ENCODE peak calls at places on chromosomes 5 and 9, in six cellular contexts. V is IMR-90, D is activated B cell treated with CpG ODN at 0.5 μM for 24 hours, B is hepatic stellate cell, Q is choroid plexus epithelial cell, T is neural crest cell. Y is an unnamed sample.

GRCh38 chr5:83285661-83286398 is 185.7 kb upstream of the VCAN start:
- DNase-seq in V (no peak), D (no peak), B (no peak), Q (no peak), T (no peak), Y (no peak)

GRCh38 chr9:127176631-127177030 is 54.2 kb upstream of the ANGPTL2 start:
- DNase-seq in V (no peak), D (peak), B (no peak), Q (no peak), T (no peak), Y (no peak)

GRCh38 chr5:142906863-142907671 is 136.9 kb downstream of the ARHGAP26 start:
- DNase-seq in V (peak), D (no peak), B (peak), Q (peak), T (no peak), Y (no peak)

GRCh38 chr9:21615018-21615417 is 132.9 kb upstream of the IFNE start:
- DNase-seq in V (no peak), D (no peak), B (no peak), Q (no peak), T (no peak), Y (no peak)

GRCh38 chr9:93118863-93119702 is 15.0 kb downstream of the NINJ1 start:
- DNase-seq in V (no peak), D (no peak), B (no peak), Q (no peak), T (no peak), Y (no peak)

GRCh38 chr5:163569284-163569683 is 63.9 kb downstream of the MAT2B start:
- DNase-seq in V (peak), D (no peak), B (no peak), Q (peak), T (no peak), Y (no peak)

GRCh38 chr5:138032028-138032571 is 779 bp downstream of the FAM13B start:
- DNase-seq in V (peak), D (no peak), B (no peak), Q (peak), T (no peak), Y (no peak)

GRCh38 chr9:87389936-87390335 is 107.7 kb upstream of the DAPK1 start:
- DNase-seq in V (no peak), D (no peak), B (no peak), Q (peak), T (no peak), Y (no peak)

GRCh38 chr9:100430286-100430940 is 3.5 kb downstream of the MSANTD3 start:
- DNase-seq in V (no peak), D (no peak), B (no peak), Q (no peak), T (no peak), Y (no peak)

GRCh38 chr5:131394128-131394527 is 130.3 kb downstream of the CDC42SE2 start:
- DNase-seq in V (peak), D (no peak), B (no peak), Q (peak), T (no peak), Y (peak)

GRCh38 chr9:89021154-89021803 is 30.0 kb downstream of the S1PR3 start:
- DNase-seq in V (peak), D (no peak), B (peak), Q (peak), T (no peak), Y (no peak)

GRCh38 chr5:170070556-170071412 is 34.9 kb upstream of the FOXI1 start:
- DNase-seq in V (peak), D (no peak), B (peak), Q (peak), T (peak), Y (no peak)

GRCh38 chr5:180135128-180135955 is 63.8 kb upstream of the RNF130 start:
- DNase-seq in V (peak), D (no peak), B (no peak), Q (peak), T (no peak), Y (no peak)

GRCh38 chr5:173480896-173481295 is 135.6 kb downstream of the BOD1 start:
- DNase-seq in V (no peak), D (no peak), B (no peak), Q (no peak), T (no peak), Y (no peak)

GRCh38 chr5:163894645-163895044 is 389.2 kb downstream of the MAT2B start:
- DNase-seq in V (peak), D (no peak), B (peak), Q (peak), T (no peak), Y (no peak)

GRCh38 chr5:41420509-41421067 is 89.8 kb downstream of the PLCXD3 start:
- DNase-seq in V (no peak), D (no peak), B (no peak), Q (no peak), T (no peak), Y (no peak)

GRCh38 chr5:135251099-135251498 is 147.9 kb downstream of the MACROH2A1 start:
- DNase-seq in V (no peak), D (no peak), B (no peak), Q (no peak), T (no peak), Y (no peak)

GRCh38 chr9:1231998-1232919 is 182.1 kb downstream of the DMRT2 start:
- DNase-seq in V (peak), D (no peak), B (peak), Q (peak), T (no peak), Y (no peak)